ENCODE peak calls at places on chromosomes 7 and 10, in six cellular contexts. One of them, this sample, is unnamed.
A peak's percentile ranks its signal among the peaks of the same experiment; 100 is the strongest.

GRCh38 chr7:155979566-155979965 is 167.3 kb upstream of the SHH start:
- DNase-seq in NCI-H1092 treated with DMSO at 0.1 percent for 48 hours: no peak
- DNase-seq in activated CD8-positive, alpha-beta T cell treated with anti-CD3 and anti-CD28 coated beads for 36 hours: no peak
- DNase-seq in CD8-positive, alpha-beta T cell: no peak
- DNase-seq in activated T-cell treated with anti-CD3 and anti-CD28 coated beads, Interleukin-2, amount 50 U/mL, for 72 hours: no peak
- DNase-seq in HTR-8/SVneo: no peak
- DNase-seq in this sample: peak; percentile 4

GRCh38 chr10:103141950-103142349 is 51.1 kb downstream of the NT5C2 start:
- DNase-seq in NCI-H1092 treated with DMSO at 0.1 percent for 48 hours: no peak
- DNase-seq in activated CD8-positive, alpha-beta T cell treated with anti-CD3 and anti-CD28 coated beads for 36 hours: no peak
- DNase-seq in CD8-positive, alpha-beta T cell: no peak
- DNase-seq in activated T-cell treated with anti-CD3 and anti-CD28 coated beads, Interleukin-2, amount 50 U/mL, for 72 hours: no peak
- DNase-seq in HTR-8/SVneo: no peak
- DNase-seq in this sample: no peak

GRCh38 chr10:94402204-94403033 is at the start of gene TBC1D12:
- DNase-seq in NCI-H1092 treated with DMSO at 0.1 percent for 48 hours: peak; percentile 91
- DNase-seq in activated CD8-positive, alpha-beta T cell treated with anti-CD3 and anti-CD28 coated beads for 36 hours: peak; percentile 38
- DNase-seq in CD8-positive, alpha-beta T cell: no peak
- DNase-seq in activated T-cell treated with anti-CD3 and anti-CD28 coated beads, Interleukin-2, amount 50 U/mL, for 72 hours: peak; percentile 58
- DNase-seq in HTR-8/SVneo: peak; percentile 92
- DNase-seq in this sample: peak; percentile 95

GRCh38 chr7:964401-965231 is 10.1 kb upstream of the ADAP1 start:
- DNase-seq in NCI-H1092 treated with DMSO at 0.1 percent for 48 hours: no peak
- DNase-seq in activated CD8-positive, alpha-beta T cell treated with anti-CD3 and anti-CD28 coated beads for 36 hours: no peak
- DNase-seq in CD8-positive, alpha-beta T cell: no peak
- DNase-seq in activated T-cell treated with anti-CD3 and anti-CD28 coated beads, Interleukin-2, amount 50 U/mL, for 72 hours: no peak
- DNase-seq in HTR-8/SVneo: no peak
- DNase-seq in this sample: no peak

GRCh38 chr10:129483427-129484010 is 16.5 kb downstream of the MGMT start:
- DNase-seq in NCI-H1092 treated with DMSO at 0.1 percent for 48 hours: no peak
- DNase-seq in activated CD8-positive, alpha-beta T cell treated with anti-CD3 and anti-CD28 coated beads for 36 hours: no peak
- DNase-seq in CD8-positive, alpha-beta T cell: no peak
- DNase-seq in activated T-cell treated with anti-CD3 and anti-CD28 coated beads, Interleukin-2, amount 50 U/mL, for 72 hours: no peak
- DNase-seq in HTR-8/SVneo: no peak
- DNase-seq in this sample: no peak

GRCh38 chr10:80500572-80501380 is 36.9 kb upstream of the SH2D4B start:
- DNase-seq in NCI-H1092 treated with DMSO at 0.1 percent for 48 hours: no peak
- DNase-seq in activated CD8-positive, alpha-beta T cell treated with anti-CD3 and anti-CD28 coated beads for 36 hours: peak; percentile 77
- DNase-seq in CD8-positive, alpha-beta T cell: no peak
- DNase-seq in activated T-cell treated with anti-CD3 and anti-CD28 coated beads, Interleukin-2, amount 50 U/mL, for 72 hours: peak; percentile 70
- DNase-seq in HTR-8/SVneo: no peak
- DNase-seq in this sample: no peak

GRCh38 chr10:132068431-132069121 is 2.8 kb downstream of the JAKMIP3 start:
- DNase-seq in NCI-H1092 treated with DMSO at 0.1 percent for 48 hours: no peak
- DNase-seq in activated CD8-positive, alpha-beta T cell treated with anti-CD3 and anti-CD28 coated beads for 36 hours: no peak
- DNase-seq in CD8-positive, alpha-beta T cell: no peak
- DNase-seq in activated T-cell treated with anti-CD3 and anti-CD28 coated beads, Interleukin-2, amount 50 U/mL, for 72 hours: no peak
- DNase-seq in HTR-8/SVneo: no peak
- DNase-seq in this sample: no peak

GRCh38 chr7:7719235-7719634 is 828 bp upstream of the RPA3 start:
- DNase-seq in NCI-H1092 treated with DMSO at 0.1 percent for 48 hours: peak; percentile 99
- DNase-seq in activated CD8-positive, alpha-beta T cell treated with anti-CD3 and anti-CD28 coated beads for 36 hours: peak; percentile 68
- DNase-seq in CD8-positive, alpha-beta T cell: no peak
- DNase-seq in activated T-cell treated with anti-CD3 and anti-CD28 coated beads, Interleukin-2, amount 50 U/mL, for 72 hours: peak; percentile 71
- DNase-seq in HTR-8/SVneo: peak; percentile 72
- DNase-seq in this sample: no peak

GRCh38 chr10:11758527-11759236 is 16.5 kb downstream of the ECHDC3 start:
- DNase-seq in NCI-H1092 treated with DMSO at 0.1 percent for 48 hours: no peak
- DNase-seq in activated CD8-positive, alpha-beta T cell treated with anti-CD3 and anti-CD28 coated beads for 36 hours: no peak
- DNase-seq in CD8-positive, alpha-beta T cell: no peak
- DNase-seq in activated T-cell treated with anti-CD3 and anti-CD28 coated beads, Interleukin-2, amount 50 U/mL, for 72 hours: no peak
- DNase-seq in HTR-8/SVneo: no peak
- DNase-seq in this sample: no peak

GRCh38 chr7:149147730-149148653 is 739 bp downstream of the ZNF398 start:
- DNase-seq in NCI-H1092 treated with DMSO at 0.1 percent for 48 hours: peak; percentile 50
- DNase-seq in activated CD8-positive, alpha-beta T cell treated with anti-CD3 and anti-CD28 coated beads for 36 hours: peak; percentile 67
- DNase-seq in CD8-positive, alpha-beta T cell: peak; percentile 51
- DNase-seq in activated T-cell treated with anti-CD3 and anti-CD28 coated beads, Interleukin-2, amount 50 U/mL, for 72 hours: peak; percentile 75
- DNase-seq in HTR-8/SVneo: peak; percentile 22
- DNase-seq in this sample: no peak

GRCh38 chr7:57256637-57257375 is 124.6 kb upstream of the ZNF479 start:
- DNase-seq in NCI-H1092 treated with DMSO at 0.1 percent for 48 hours: no peak
- DNase-seq in activated CD8-positive, alpha-beta T cell treated with anti-CD3 and anti-CD28 coated beads for 36 hours: no peak
- DNase-seq in CD8-positive, alpha-beta T cell: no peak
- DNase-seq in activated T-cell treated with anti-CD3 and anti-CD28 coated beads, Interleukin-2, amount 50 U/mL, for 72 hours: no peak
- DNase-seq in HTR-8/SVneo: no peak
- DNase-seq in this sample: no peak

GRCh38 chr7:155593455-155594162 is 47.2 kb upstream of the CNPY1 start:
- DNase-seq in NCI-H1092 treated with DMSO at 0.1 percent for 48 hours: no peak
- DNase-seq in activated CD8-positive, alpha-beta T cell treated with anti-CD3 and anti-CD28 coated beads for 36 hours: no peak
- DNase-seq in CD8-positive, alpha-beta T cell: no peak
- DNase-seq in activated T-cell treated with anti-CD3 and anti-CD28 coated beads, Interleukin-2, amount 50 U/mL, for 72 hours: no peak
- DNase-seq in HTR-8/SVneo: no peak
- DNase-seq in this sample: peak; percentile 30

GRCh38 chr10:96512524-96512991 is 1.2 kb downstream of the TLL2 start:
- DNase-seq in NCI-H1092 treated with DMSO at 0.1 percent for 48 hours: peak; percentile 3
- DNase-seq in activated CD8-positive, alpha-beta T cell treated with anti-CD3 and anti-CD28 coated beads for 36 hours: peak; percentile 19
- DNase-seq in CD8-positive, alpha-beta T cell: no peak
- DNase-seq in activated T-cell treated with anti-CD3 and anti-CD28 coated beads, Interleukin-2, amount 50 U/mL, for 72 hours: peak; percentile 13
- DNase-seq in HTR-8/SVneo: no peak
- DNase-seq in this sample: no peak

GRCh38 chr10:71462642-71462935 is 65.9 kb downstream of the CDH23 start:
- DNase-seq in NCI-H1092 treated with DMSO at 0.1 percent for 48 hours: no peak
- DNase-seq in activated CD8-positive, alpha-beta T cell treated with anti-CD3 and anti-CD28 coated beads for 36 hours: no peak
- DNase-seq in CD8-positive, alpha-beta T cell: no peak
- DNase-seq in activated T-cell treated with anti-CD3 and anti-CD28 coated beads, Interleukin-2, amount 50 U/mL, for 72 hours: no peak
- DNase-seq in HTR-8/SVneo: no peak
- DNase-seq in this sample: no peak

GRCh38 chr7:130141858-130142653 is 63.1 kb downstream of the TMEM209 start:
- DNase-seq in NCI-H1092 treated with DMSO at 0.1 percent for 48 hours: no peak
- DNase-seq in activated CD8-positive, alpha-beta T cell treated with anti-CD3 and anti-CD28 coated beads for 36 hours: no peak
- DNase-seq in CD8-positive, alpha-beta T cell: no peak
- DNase-seq in activated T-cell treated with anti-CD3 and anti-CD28 coated beads, Interleukin-2, amount 50 U/mL, for 72 hours: no peak
- DNase-seq in HTR-8/SVneo: no peak
- DNase-seq in this sample: no peak

GRCh38 chr10:93198401-93199175 is 124.9 kb downstream of the CYP26A1 start:
- DNase-seq in NCI-H1092 treated with DMSO at 0.1 percent for 48 hours: peak; percentile 39
- DNase-seq in activated CD8-positive, alpha-beta T cell treated with anti-CD3 and anti-CD28 coated beads for 36 hours: no peak
- DNase-seq in CD8-positive, alpha-beta T cell: no peak
- DNase-seq in activated T-cell treated with anti-CD3 and anti-CD28 coated beads, Interleukin-2, amount 50 U/mL, for 72 hours: no peak
- DNase-seq in HTR-8/SVneo: peak; percentile 10
- DNase-seq in this sample: no peak

GRCh38 chr7:140888087-140888486 is 36.6 kb downstream of the BRAF start:
- DNase-seq in NCI-H1092 treated with DMSO at 0.1 percent for 48 hours: no peak
- DNase-seq in activated CD8-positive, alpha-beta T cell treated with anti-CD3 and anti-CD28 coated beads for 36 hours: no peak
- DNase-seq in CD8-positive, alpha-beta T cell: no peak
- DNase-seq in activated T-cell treated with anti-CD3 and anti-CD28 coated beads, Interleukin-2, amount 50 U/mL, for 72 hours: no peak
- DNase-seq in HTR-8/SVneo: no peak
- DNase-seq in this sample: no peak

GRCh38 chr10:72009430-72010081 is 45.4 kb downstream of the CHST3 start:
- DNase-seq in NCI-H1092 treated with DMSO at 0.1 percent for 48 hours: peak; percentile 34
- DNase-seq in activated CD8-positive, alpha-beta T cell treated with anti-CD3 and anti-CD28 coated beads for 36 hours: no peak
- DNase-seq in CD8-positive, alpha-beta T cell: no peak
- DNase-seq in activated T-cell treated with anti-CD3 and anti-CD28 coated beads, Interleukin-2, amount 50 U/mL, for 72 hours: no peak
- DNase-seq in HTR-8/SVneo: peak; percentile 93
- DNase-seq in this sample: peak; percentile 91

GRCh38 chr7:103380395-103381191 is 33.1 kb downstream of the PSMC2 start:
- DNase-seq in NCI-H1092 treated with DMSO at 0.1 percent for 48 hours: no peak
- DNase-seq in activated CD8-positive, alpha-beta T cell treated with anti-CD3 and anti-CD28 coated beads for 36 hours: no peak
- DNase-seq in CD8-positive, alpha-beta T cell: no peak
- DNase-seq in activated T-cell treated with anti-CD3 and anti-CD28 coated beads, Interleukin-2, amount 50 U/mL, for 72 hours: no peak
- DNase-seq in HTR-8/SVneo: no peak
- DNase-seq in this sample: no peak

GRCh38 chr7:130160023-130160422 is 45.2 kb downstream of the TMEM209 start:
- DNase-seq in NCI-H1092 treated with DMSO at 0.1 percent for 48 hours: no peak
- DNase-seq in activated CD8-positive, alpha-beta T cell treated with anti-CD3 and anti-CD28 coated beads for 36 hours: no peak
- DNase-seq in CD8-positive, alpha-beta T cell: no peak
- DNase-seq in activated T-cell treated with anti-CD3 and anti-CD28 coated beads, Interleukin-2, amount 50 U/mL, for 72 hours: no peak
- DNase-seq in HTR-8/SVneo: no peak
- DNase-seq in this sample: no peak

GRCh38 chr10:15265076-15265475 is 96.6 kb upstream of the NMT2 start:
- DNase-seq in NCI-H1092 treated with DMSO at 0.1 percent for 48 hours: no peak
- DNase-seq in activated CD8-positive, alpha-beta T cell treated with anti-CD3 and anti-CD28 coated beads for 36 hours: no peak
- DNase-seq in CD8-positive, alpha-beta T cell: no peak
- DNase-seq in activated T-cell treated with anti-CD3 and anti-CD28 coated beads, Interleukin-2, amount 50 U/mL, for 72 hours: no peak
- DNase-seq in HTR-8/SVneo: no peak
- DNase-seq in this sample: no peak

This sample was measured in ureter.